ENCODE peak calls at places on chromosomes 1 and 21, in five cellular contexts. R is PC-3; X is epithelial cell of esophagus; G is activated CD8-positive, alpha-beta T cell treated with anti-CD3 and anti-CD28 coated beads for 36 hours; P is dorsolateral prefrontal cortex. F is an unnamed sample.

GRCh38 chr1:174998569-174999215 is 1.1 kb upstream of the CACYBP start:
- DNase-seq in R (peak), X (peak), G (peak), P (no peak), F (peak)

GRCh38 chr1:20138346-20138745 is 777 bp upstream of the PLA2G2F start:
- DNase-seq in R (no peak), X (no peak), G (no peak), P (no peak), F (no peak)

GRCh38 chr1:221849897-221850296 is 108.0 kb upstream of the DUSP10 start:
- DNase-seq in R (no peak), X (no peak), G (no peak), P (no peak), F (no peak)

GRCh38 chr1:160656737-160657476 is 10.1 kb upstream of the SLAMF1 start:
- DNase-seq in R (no peak), X (no peak), G (no peak), P (no peak), F (no peak)

GRCh38 chr1:207050428-207050767 is 610 bp downstream of the YOD1 start:
- DNase-seq in R (no peak), X (no peak), G (peak), P (no peak), F (no peak)

GRCh38 chr1:2451744-2452582 is 24.1 kb upstream of the PLCH2 start:
- DNase-seq in R (peak), X (peak), G (peak), P (no peak), F (peak)

GRCh38 chr1:55374801-55375616 is 159.8 kb upstream of the USP24 start:
- DNase-seq in R (peak), X (no peak), G (no peak), P (peak), F (peak)

GRCh38 chr1:8112611-8113256 is 86.6 kb upstream of the ERRFI1 start:
- DNase-seq in R (no peak), X (no peak), G (no peak), P (no peak), F (no peak)

GRCh38 chr1:83905315-83905907 is 93.5 kb downstream of the TTLL7 start:
- DNase-seq in R (peak), X (peak), G (peak), P (no peak), F (peak)

GRCh38 chr1:48777219-48777895 is 666 bp upstream of the BEND5 start:
- DNase-seq in R (peak), X (peak), G (peak), P (no peak), F (no peak)

GRCh38 chr1:6427445-6428390 is 3.1 kb downstream of the ESPN start:
- DNase-seq in R (peak), X (no peak), G (no peak), P (no peak), F (peak)

GRCh38 chr1:215523128-215523861 is 43.8 kb upstream of the KCTD3 start:
- DNase-seq in R (peak), X (no peak), G (no peak), P (no peak), F (no peak)

GRCh38 chr1:67489643-67490042 is 59.4 kb upstream of the SERBP1 start:
- DNase-seq in R (peak), X (peak), G (peak), P (no peak), F (peak)
- TF ChIP-seq CTCF in R (peak), X (peak), G (no peak), P (peak), F (no peak)

GRCh38 chr1:151919246-151919645 is 9.9 kb upstream of the THEM4 start:
- DNase-seq in R (no peak), X (no peak), G (no peak), P (no peak), F (peak)
- TF ChIP-seq CTCF in R (no peak), X (no peak), G (no peak), P (no peak), F (no peak)

GRCh38 chr21:39441502-39442475 is 3.8 kb downstream of the LCA5L start:
- DNase-seq in R (peak), X (peak), G (peak), P (no peak), F (peak)
- TF ChIP-seq CTCF in R (peak), X (peak), G (peak), P (peak), F (peak)

GRCh38 chr1:212979340-212980122 is 29.2 kb downstream of the VASH2 start:
- DNase-seq in R (no peak), X (no peak), G (peak), P (peak), F (no peak)
- TF ChIP-seq CTCF in R (no peak), X (no peak), G (no peak), P (no peak), F (no peak)

F was measured in MCF 10A.